ENCODE peak calls at places on chromosomes 11 and 22, in seven cellular contexts. W is cardiac muscle cell; P is body of pancreas; G is HS-5; K is T-helper 17 cell; O is HuH-7; Y is activated T-helper 9 cell treated with anti-CD3 and anti-CD28 coated beads, Interleukin-2, amount 50 U/mL, for 16 hours. Q is an unnamed sample.

GRCh38 chr11:102564110-102564509 is 33.6 kb upstream of the MMP7 start:
- DNase-seq in O (no peak), G (peak; percentile 96), K (no peak), W (no peak), Y (no peak), P (no peak), Q (peak; percentile 94)

GRCh38 chr11:36454991-36455611 is 55.0 kb downstream of the TRAF6 start:
- DNase-seq in G (no peak), O (no peak), K (no peak), W (no peak), P (no peak), Y (no peak), Q (peak; percentile 14)

GRCh38 chr11:109425554-109425953 is 3.6 kb downstream of the C11orf87 start:
- DNase-seq in K (no peak), G (no peak), O (no peak), W (no peak), Y (no peak), P (no peak), Q (peak; percentile 10)

GRCh38 chr11:17543041-17543440 is 1.2 kb downstream of the USH1C start:
- DNase-seq in P (no peak), K (no peak), W (no peak), O (no peak), G (no peak), Y (no peak), Q (no peak)

GRCh38 chr11:101584129-101584515 is 315 bp upstream of the TRPC6 start:
- DNase-seq in K (no peak), P (no peak), W (no peak), G (no peak), O (no peak), Y (no peak), Q (no peak)

GRCh38 chr11:75159081-75159953 is 8.4 kb downstream of the SLCO2B1 start:
- DNase-seq in P (peak; percentile 77), O (peak; percentile 60), W (no peak), Y (no peak), G (no peak), K (no peak), Q (no peak)

GRCh38 chr11:69059429-69059828 is 10.7 kb downstream of the TPCN2 start:
- DNase-seq in W (no peak), G (no peak), Y (no peak), O (no peak), P (no peak), K (no peak), Q (no peak)

GRCh38 chr11:7573193-7573557 is 59.4 kb downstream of the PPFIBP2 start:
- DNase-seq in O (no peak), Y (no peak), K (no peak), P (no peak), W (no peak), G (no peak), Q (no peak)

GRCh38 chr11:7632211-7632610 is 41.1 kb downstream of the CYB5R2 start:
- DNase-seq in Y (no peak), K (no peak), W (no peak), P (no peak), G (no peak), O (no peak), Q (no peak)

GRCh38 chr22:35337932-35338331 is 38.2 kb downstream of the TOM1 start:
- DNase-seq in Y (no peak), K (no peak), O (no peak), G (no peak), P (no peak), W (no peak), Q (peak; percentile 36)

GRCh38 chr22:36658900-36659299 is 44.7 kb downstream of the CACNG2 start:
- DNase-seq in P (no peak), W (no peak), K (no peak), O (no peak), G (no peak), Y (no peak), Q (no peak)

GRCh38 chr22:39239561-39240423 is 5.0 kb downstream of the PDGFB start:
- DNase-seq in O (no peak), W (no peak), G (no peak), P (peak; percentile 98), Y (no peak), K (no peak), Q (no peak)

GRCh38 chr11:34052608-34053160 is 1.2 kb downstream of the CAPRIN1 start:
- DNase-seq in Y (peak; percentile 13), K (peak; percentile 17), P (peak; percentile 26), G (no peak), W (peak; percentile 33), O (no peak), Q (peak; percentile 37)

GRCh38 chr11:82305123-82305522 is 428.5 kb downstream of the FAM181B start:
- DNase-seq in G (no peak), W (no peak), P (no peak), Y (no peak), O (no peak), K (no peak), Q (no peak)

GRCh38 chr11:17538731-17539130 is 5.5 kb downstream of the USH1C start:
- DNase-seq in K (no peak), Y (no peak), O (no peak), W (no peak), G (no peak), P (no peak), Q (no peak)

GRCh38 chr11:27291302-27291889 is 71.6 kb downstream of the CCDC34 start:
- DNase-seq in Y (no peak), W (no peak), G (no peak), K (no peak), P (peak; percentile 29), O (no peak), Q (peak; percentile 23)

GRCh38 chr11:85718991-85719807 is 33.2 kb upstream of the CCDC89 start:
- DNase-seq in Y (no peak), K (no peak), W (no peak), O (no peak), P (peak; percentile 15), G (peak; percentile 99), Q (peak; percentile 99)

GRCh38 chr11:31817054-31817620 is 6.0 kb upstream of the PAX6 start:
- DNase-seq in W (no peak), K (no peak), O (peak; percentile 64), Y (no peak), G (peak; percentile 9), P (no peak), Q (peak; percentile 31)

GRCh38 chr22:26823966-26824365 is 166.6 kb downstream of the MIAT start:
- DNase-seq in W (no peak), Y (no peak), G (no peak), P (no peak), O (no peak), K (no peak), Q (no peak)

GRCh38 chr11:64974124-64974523 is 2.2 kb upstream of the MAJIN start:
- DNase-seq in K (no peak), Y (no peak), P (no peak), W (no peak), O (no peak), G (no peak), Q (no peak)

GRCh38 chr11:71156301-71156700 is 96.1 kb downstream of the SHANK2 start:
- DNase-seq in G (no peak), Y (no peak), P (no peak), K (no peak), W (no peak), O (no peak), Q (no peak)

GRCh38 chr11:10044618-10045017 is 249.4 kb downstream of the SBF2 start:
- DNase-seq in O (no peak), Y (no peak), K (no peak), G (no peak), P (no peak), W (no peak), Q (peak; percentile 18)

GRCh38 chr11:115153135-115153534 is 351.1 kb downstream of the CADM1 start:
- DNase-seq in W (no peak), Y (no peak), K (no peak), G (no peak), P (no peak), O (no peak), Q (peak; percentile 2)